ENCODE peak calls at places on chromosomes 13 and 19, in five cellular contexts. W is GM23338, D is H1, K is GM12878, V is K562. Y is an unnamed sample.

GRCh38 chr13:36918246-36919060 is 1.6 kb downstream of the SMAD9 start:
- DNase-seq in W (peak), D (no peak), K (no peak), V (no peak), Y (no peak)

GRCh38 chr13:46184277-46184699 is 2.3 kb upstream of the LCP1 start:
- DNase-seq in W (peak), D (peak), K (no peak), V (peak), Y (peak)

GRCh38 chr13:24063281-24063851 is 97.2 kb upstream of the SPATA13 start:
- DNase-seq in W (no peak), D (no peak), K (no peak), V (no peak), Y (no peak)

GRCh38 chr13:39105110-39105509 is 66.9 kb downstream of the NHLRC3 start:
- DNase-seq in W (no peak), D (no peak), K (no peak), V (no peak), Y (no peak)

GRCh38 chr19:44530777-44531176 is 1.3 kb upstream of the CEACAM20 start:
- DNase-seq in W (no peak), D (no peak), K (no peak), V (no peak), Y (no peak)

GRCh38 chr19:4702764-4703163 is 20.9 kb downstream of the DPP9 start:
- DNase-seq in W (no peak), D (no peak), K (no peak), V (no peak), Y (no peak)

GRCh38 chr13:109235901-109236300 is 550.5 kb downstream of the IRS2 start:
- DNase-seq in W (no peak), D (no peak), K (no peak), V (no peak), Y (no peak)

GRCh38 chr13:27929868-27930267 is 10.1 kb downstream of the PDX1 start:
- DNase-seq in W (no peak), D (no peak), K (no peak), V (no peak), Y (no peak)

GRCh38 chr19:19528721-19529490 is at the start of gene YJEFN3:
- DNase-seq in W (peak), D (no peak), K (no peak), V (no peak), Y (peak)

GRCh38 chr19:18591735-18592385 is 3.3 kb downstream of the REX1BD start:
- DNase-seq in W (no peak), D (no peak), K (no peak), V (no peak), Y (no peak)

GRCh38 chr19:44553478-44554171 is 24.1 kb upstream of the CEACAM20 start:
- DNase-seq in W (no peak), D (no peak), K (no peak), V (peak), Y (no peak)

GRCh38 chr13:109843695-109844094 is 57.3 kb upstream of the IRS2 start:
- DNase-seq in W (no peak), D (no peak), K (no peak), V (no peak), Y (no peak)

GRCh38 chr13:98411617-98412310 is 165.1 kb downstream of the STK24 start:
- DNase-seq in W (no peak), D (no peak), K (no peak), V (no peak), Y (no peak)

GRCh38 chr19:55080121-55080914 is 4.6 kb downstream of the EPS8L1 start:
- DNase-seq in W (peak), D (peak), K (no peak), V (peak), Y (peak)

GRCh38 chr13:21825801-21826200 is 154.9 kb downstream of the FGF9 start:
- DNase-seq in W (no peak), D (no peak), K (no peak), V (no peak), Y (no peak)

GRCh38 chr19:42480335-42481095 is 37.8 kb upstream of the CXCL17 start:
- DNase-seq in W (no peak), D (no peak), K (no peak), V (no peak), Y (no peak)

GRCh38 chr13:33582121-33582520 is 235.8 kb upstream of the RFC3 start:
- DNase-seq in W (no peak), D (no peak), K (no peak), V (no peak), Y (no peak)
- TF ChIP-seq CREB1 in W (no peak), D (no peak), K (no peak), V (no peak), Y (no peak)

GRCh38 chr19:29705706-29706105 is 9.4 kb downstream of the C19orf12 start:
- DNase-seq in W (no peak), D (no peak), K (no peak), V (no peak), Y (no peak)
- TF ChIP-seq CREB1 in W (no peak), D (no peak), K (no peak), V (no peak), Y (no peak)

GRCh38 chr13:26010487-26011207 is 41.2 kb downstream of the SHISA2 start:
- DNase-seq in W (no peak), D (no peak), K (no peak), V (no peak), Y (no peak)
- TF ChIP-seq CREB1 in W (no peak), D (no peak), K (no peak), V (no peak), Y (no peak)

GRCh38 chr13:93784191-93784590 is 557.6 kb downstream of the GPC6 start:
- DNase-seq in W (no peak), D (no peak), K (no peak), V (no peak), Y (no peak)

GRCh38 chr13:93788456-93788855 is 561.8 kb downstream of the GPC6 start:
- DNase-seq in W (no peak), D (no peak), K (no peak), V (no peak), Y (no peak)

GRCh38 chr13:93789058-93789457 is 562.5 kb downstream of the GPC6 start:
- DNase-seq in W (no peak), D (no peak), K (no peak), V (no peak), Y (no peak)

DNA sequence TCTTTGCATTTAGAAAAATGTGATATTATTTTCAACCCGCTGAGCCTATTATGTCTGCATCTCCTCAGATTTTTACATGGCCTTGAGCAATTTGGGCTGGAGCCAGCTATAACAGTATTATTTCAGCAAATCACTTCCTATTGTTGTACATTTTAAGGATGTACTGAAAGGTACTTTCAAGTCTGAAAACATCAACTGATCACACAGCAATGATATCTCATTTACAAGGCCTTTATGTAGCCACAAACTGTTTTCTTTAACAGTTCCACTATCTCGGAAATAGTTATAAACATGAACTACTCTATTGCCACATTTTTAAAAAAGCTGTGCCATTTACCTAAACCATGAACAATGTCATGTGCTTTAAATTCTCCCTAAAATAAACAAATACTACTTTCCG is 560.2 kb downstream of the GPC6 start:
- DNase-seq in W (no peak), D (no peak), K (no peak), V (no peak), Y (no peak)
- TF ChIP-seq CREB1 in W (no peak), D (no peak), K (no peak), V (no peak), Y (no peak)

GRCh38 chr13:94195715-94196114 is 283.8 kb downstream of the DCT start:
- DNase-seq in W (no peak), D (no peak), K (no peak), V (no peak), Y (no peak)
- TF ChIP-seq CREB1 in W (no peak), D (no peak), K (no peak), V (no peak), Y (no peak)

GRCh38 chr13:32142956-32143375 is 111.4 kb downstream of the FRY start:
- DNase-seq in W (peak), D (no peak), K (no peak), V (no peak), Y (peak)
- TF ChIP-seq CREB1 in W (peak), D (no peak), K (no peak), V (no peak), Y (no peak)

Y was measured in WTC11.